ENCODE peak calls at places on chromosomes 13 and 19, in eight cellular contexts. C is mucosa of descending colon; P is effector memory CD4-positive, alpha-beta T cell; E is upper lobe of left lung; D is GM23248; X is right lobe of liver; J is psoas muscle; G is ovary. B is an unnamed sample.

GRCh38 chr19:3480383-3481091 is at the start of gene SMIM24:
- DNase-seq in G (no peak), P (no peak), X (no peak), D (no peak), E (peak; percentile 76), C (peak; percentile 86), J (no peak), B (no peak)

GRCh38 chr13:33723772-33724435 is 94.0 kb upstream of the RFC3 start:
- DNase-seq in X (peak; percentile 80), C (peak; percentile 54), P (peak; percentile 55), E (no peak), J (peak; percentile 62), D (peak; percentile 90), G (peak; percentile 63), B (peak; percentile 78)

GRCh38 chr13:37109080-37109678 is 3.7 kb upstream of the CSNK1A1L start:
- DNase-seq in X (no peak), J (no peak), D (peak; percentile 69), C (no peak), E (no peak), P (no peak), G (no peak), B (no peak)

GRCh38 chr13:55963934-55964333 is 1176.8 kb upstream of the PRR20A start:
- DNase-seq in C (no peak), D (no peak), E (no peak), X (no peak), P (no peak), J (no peak), G (no peak), B (no peak)

GRCh38 chr13:43357435-43358065 is 334.2 kb downstream of the DNAJC15 start:
- DNase-seq in X (no peak), D (no peak), C (no peak), P (no peak), G (peak; percentile 50), J (peak; percentile 56), E (no peak), B (no peak)

GRCh38 chr13:113656015-113656588 is 1.9 kb downstream of the ATP4B start:
- DNase-seq in X (peak; percentile 39), D (no peak), P (no peak), G (peak; percentile 21), E (peak; percentile 71), J (peak; percentile 46), C (peak; percentile 20), B (peak; percentile 35)

GRCh38 chr13:93244141-93244917 is 17.7 kb downstream of the GPC6 start:
- DNase-seq in G (no peak), D (peak; percentile 81), X (no peak), J (no peak), C (no peak), E (no peak), P (no peak), B (no peak)

GRCh38 chr13:40331802-40332201 is 334.6 kb downstream of the FOXO1 start:
- DNase-seq in J (no peak), D (no peak), E (no peak), P (no peak), C (no peak), X (no peak), G (no peak), B (no peak)

GRCh38 chr19:7673995-7674667 is 2.8 kb upstream of the MCEMP1 start:
- DNase-seq in G (no peak), J (peak; percentile 75), P (no peak), E (peak; percentile 68), C (peak; percentile 80), D (peak; percentile 74), X (peak; percentile 67), B (no peak)

GRCh38 chr13:80173224-80173623 is 167.7 kb downstream of the SPRY2 start:
- DNase-seq in X (no peak), G (no peak), P (no peak), J (no peak), E (no peak), D (no peak), C (no peak), B (no peak)

GRCh38 chr13:66074018-66074615 is 1156.0 kb downstream of the PCDH9 start:
- DNase-seq in X (no peak), C (no peak), J (no peak), D (no peak), G (no peak), P (no peak), E (no peak), B (no peak)

GRCh38 chr13:34863360-34864135 is 78.5 kb upstream of the NBEA start:
- DNase-seq in C (no peak), G (no peak), E (no peak), J (no peak), X (no peak), D (peak; percentile 91), P (no peak), B (no peak)

GRCh38 chr19:51321799-51322198 is 10.4 kb downstream of the IGLON5 start:
- DNase-seq in C (no peak), P (no peak), D (no peak), X (no peak), G (no peak), E (peak; percentile 59), J (no peak), B (no peak)

GRCh38 chr19:18418725-18419194 is 438 bp upstream of the SSBP4 start:
- DNase-seq in X (no peak), P (no peak), E (peak; percentile 88), C (peak; percentile 62), J (peak; percentile 75), G (peak; percentile 72), D (peak; percentile 79), B (no peak)

GRCh38 chr13:46720189-46720588 is 76.8 kb downstream of the ESD start:
- DNase-seq in E (no peak), G (no peak), X (no peak), P (no peak), J (no peak), D (no peak), C (no peak), B (no peak)

GRCh38 chr13:104740616-104741222 is 1674.5 kb upstream of the SLC10A2 start:
- DNase-seq in C (no peak), X (no peak), G (no peak), D (no peak), E (no peak), P (no peak), J (no peak), B (no peak)

GRCh38 chr13:104737713-104738112 is 1671.5 kb upstream of the SLC10A2 start:
- DNase-seq in X (no peak), C (no peak), E (no peak), G (no peak), D (no peak), P (no peak), J (no peak), B (no peak)
- H3K4me3 ChIP-seq in X (no peak overlapping the region), C (no peak overlapping the region), E (no peak overlapping the region), G (no peak overlapping the region), D (no peak overlapping the region), P (no peak overlapping the region), J (no peak overlapping the region), B (no peak overlapping the region)

GRCh38 chr13:24149306-24150032 is 11.1 kb upstream of the SPATA13 start:
- DNase-seq in X (no peak), P (no peak), G (no peak), C (no peak), E (no peak), J (no peak), D (peak; percentile 64), B (no peak)
- H3K4me1 ChIP-seq in X (no peaks in the 10 kb centered on the region), P (no peaks in the 10 kb centered on the region), G (peaks cover 1% of the 10 kb centered on the region), C (peaks cover 26% of the 10 kb centered on the region), E (peaks cover 12% of the 10 kb centered on the region), J (no peaks in the 10 kb centered on the region), D (peaks cover 16% of the 10 kb centered on the region), B (no peaks in the 10 kb centered on the region)

DNA sequence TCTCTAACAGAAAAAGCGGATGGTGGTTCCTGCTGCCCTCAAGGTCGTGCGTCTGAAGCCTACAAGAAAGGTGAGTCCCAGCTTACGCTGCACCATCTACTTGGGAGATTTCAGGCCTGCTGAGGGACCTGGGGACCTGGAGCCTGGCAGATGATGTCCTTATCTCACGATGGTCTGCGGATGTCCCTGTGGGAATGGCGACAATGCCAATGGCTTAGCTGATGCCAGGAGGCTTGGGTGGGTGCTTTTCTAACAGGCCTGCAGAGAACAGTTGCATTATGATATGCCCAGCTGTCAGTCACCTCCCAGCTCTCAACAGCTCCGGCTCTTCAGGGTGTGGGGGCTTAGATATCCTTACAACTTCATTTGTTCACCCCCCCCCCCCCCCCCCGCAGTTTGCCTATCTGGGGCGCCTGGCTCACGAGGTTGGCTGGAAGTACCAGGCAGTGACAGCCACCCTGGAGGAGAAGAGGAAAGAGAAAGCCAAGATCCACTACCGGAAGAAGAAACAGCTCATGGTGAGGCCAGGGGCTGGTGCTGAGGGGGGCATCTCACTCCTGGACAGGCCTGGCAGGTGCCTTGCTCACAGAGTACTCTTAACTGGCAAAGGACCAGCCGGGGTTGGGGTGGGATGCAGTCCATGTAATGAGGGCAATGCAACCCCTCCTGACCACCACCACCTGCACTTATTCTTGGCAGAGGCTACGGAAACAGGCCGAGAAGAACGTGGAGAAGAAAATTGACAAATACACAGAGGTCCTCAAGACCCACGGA is 3.8 kb downstream of the RPL13A start:
- DNase-seq in E (no peak), G (no peak), J (no peak), C (no peak), D (no peak), P (no peak), X (no peak), B (no peak)
- H3K4me3 ChIP-seq in E (no peak overlapping the region), G (no peak overlapping the region), J (no peak overlapping the region), C (no peak overlapping the region), D (no peak overlapping the region), P (no peak overlapping the region), X (no peak overlapping the region), B (no peak overlapping the region)

GRCh38 chr13:30736921-30737320 is 1.6 kb downstream of the ALOX5AP start:
- DNase-seq in J (no peak), E (no peak), P (no peak), C (no peak), D (no peak), G (no peak), X (no peak), B (no peak)

GRCh38 chr13:30738946-30739528 is 3.7 kb downstream of the ALOX5AP start:
- DNase-seq in X (no peak), P (no peak), G (no peak), C (no peak), J (no peak), E (no peak), D (no peak), B (no peak)

GRCh38 chr13:30738526-30738925 is 3.2 kb downstream of the ALOX5AP start:
- DNase-seq in D (no peak), X (no peak), J (no peak), P (no peak), C (no peak), E (no peak), G (no peak), B (no peak)

GRCh38 chr13:30736461-30736860 is 1.1 kb downstream of the ALOX5AP start:
- DNase-seq in D (no peak), E (no peak), P (no peak), G (no peak), X (no peak), C (no peak), J (no peak), B (no peak)

DNA sequence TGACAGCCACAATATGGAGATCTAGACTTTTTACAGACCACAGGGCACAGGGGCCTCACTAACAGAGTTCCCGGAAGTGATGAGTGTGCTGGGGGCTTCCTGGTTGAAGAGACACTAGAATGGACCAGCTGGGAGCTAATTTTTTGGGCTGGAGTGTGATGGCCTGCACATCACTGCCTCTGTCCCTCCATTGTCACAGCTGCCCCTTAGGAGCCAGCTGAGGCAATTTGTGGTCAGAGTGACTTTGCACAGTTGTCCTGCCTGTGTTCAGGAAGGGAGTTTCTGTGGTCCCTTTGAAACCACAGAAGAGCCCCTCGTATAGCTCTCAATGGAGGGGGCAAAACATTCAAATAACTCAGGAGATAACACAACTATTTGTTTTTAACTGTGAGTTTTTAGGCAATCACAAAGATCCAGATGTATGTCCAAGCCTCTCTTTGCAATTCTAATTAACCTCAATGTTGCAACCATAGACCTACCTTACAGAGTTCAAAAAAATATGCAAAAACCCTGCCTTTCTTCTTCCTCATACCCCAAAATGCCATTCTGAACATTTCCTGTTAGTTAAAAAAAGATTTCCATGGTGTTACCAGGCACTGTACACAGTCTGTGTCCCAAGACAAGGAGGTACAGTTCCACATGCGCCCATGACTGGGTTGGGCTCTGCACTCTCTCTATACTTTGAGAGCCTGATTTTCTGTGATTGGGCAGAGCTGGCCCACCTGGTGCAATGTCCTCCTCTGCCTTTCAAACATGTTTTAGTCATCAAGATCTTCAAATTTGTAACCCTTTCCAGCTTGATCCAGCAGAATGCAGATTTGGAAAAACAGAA is 2.4 kb downstream of the ALOX5AP start:
- DNase-seq in D (no peak), G (no peak), C (no peak), E (no peak), X (no peak), P (no peak), J (no peak), B (no peak)
- H3K4me1 ChIP-seq in D (peaks cover 28% of the 10 kb centered on the region), G (peaks cover 6% of the 10 kb centered on the region), C (no peaks in the 10 kb centered on the region), E (peaks cover 24% of the 10 kb centered on the region), X (no peaks in the 10 kb centered on the region), P (peaks cover 43% of the 10 kb centered on the region), J (no peaks in the 10 kb centered on the region), B (no peaks in the 10 kb centered on the region)